ENCODE peak calls at places on chromosomes 16 and 17, in four cellular contexts. U is occipital lobe, W is EL, E is NCI-H345. G is an unnamed sample.

GRCh38 chr17:50209472-50210248 is 8.2 kb upstream of the COL1A1 start:
- DNase-seq in U (no peak), W (peak), E (no peak), G (no peak)

GRCh38 chr17:81840826-81841778 is 6.3 kb upstream of the PPP1R27 start:
- DNase-seq in U (no peak), W (no peak), E (no peak), G (no peak)

GRCh38 chr16:86338403-86339115 is 171.8 kb upstream of the FOXF1 start:
- DNase-seq in U (no peak), W (peak), E (no peak), G (no peak)

GRCh38 chr16:57823836-57824235 is 21.5 kb upstream of the KIFC3 start:
- DNase-seq in U (no peak), W (no peak), E (no peak), G (no peak)

GRCh38 chr17:14201595-14201994 is 35.1 kb downstream of the CDRT15 start:
- DNase-seq in U (no peak), W (no peak), E (no peak), G (no peak)

GRCh38 chr16:81036751-81037350 is 1.2 kb downstream of the ATMIN start:
- DNase-seq in U (no peak), W (peak), E (no peak), G (no peak)

GRCh38 chr17:31877341-31877740 is 18.3 kb upstream of the COPRS start:
- DNase-seq in U (no peak), W (no peak), E (no peak), G (no peak)

GRCh38 chr17:8117367-8117979 is 841 bp downstream of the ALOXE3 start:
- DNase-seq in U (no peak), W (peak), E (no peak), G (no peak)

GRCh38 chr17:57442401-57442823 is 186.1 kb downstream of the MSI2 start:
- DNase-seq in U (no peak), W (no peak), E (no peak), G (no peak)

GRCh38 chr16:12002447-12003006 is 26.0 kb downstream of the SNX29 start:
- DNase-seq in U (peak), W (peak), E (no peak), G (no peak)

GRCh38 chr16:10990378-10990777 is 46.0 kb downstream of the CLEC16A start:
- DNase-seq in U (no peak), W (no peak), E (no peak), G (no peak)

GRCh38 chr17:41101586-41102259 is at the start of gene KRTAP4-16:
- DNase-seq in U (no peak), W (no peak), E (no peak), G (no peak)

GRCh38 chr16:89455692-89456091 is 34.7 kb downstream of the ANKRD11 start:
- DNase-seq in U (no peak), W (no peak), E (no peak), G (no peak)

GRCh38 chr16:21598676-21599157 is 660 bp upstream of the METTL9 start:
- DNase-seq in U (no peak), W (peak), E (no peak), G (peak)

GRCh38 chr17:58278661-58279015 is 2.1 kb downstream of the MPO start:
- DNase-seq in U (no peak), W (no peak), E (no peak), G (no peak)

GRCh38 chr16:17470002-17470870 is 524 bp downstream of the XYLT1 start:
- DNase-seq in U (no peak), W (no peak), E (peak), G (peak)

GRCh38 chr17:43591750-43592562 is 45.8 kb upstream of the ETV4 start:
- DNase-seq in U (no peak), W (peak), E (no peak), G (no peak)

GRCh38 chr16:70687172-70687531 is 1.3 kb upstream of the MTSS2 start:
- DNase-seq in U (no peak), W (no peak), E (no peak), G (no peak)

GRCh38 chr16:73064227-73064995 is 16.5 kb upstream of the ZFHX3 start:
- DNase-seq in U (no peak), W (peak), E (no peak), G (no peak)

GRCh38 chr16:11792404-11793260 is 4.4 kb downstream of the ZC3H7A start:
- DNase-seq in U (no peak), W (no peak), E (peak), G (no peak)

GRCh38 chr17:1232786-1233185 is 37.5 kb upstream of the BHLHA9 start:
- DNase-seq in U (no peak), W (peak), E (no peak), G (no peak)

GRCh38 chr16:8936421-8936820 is 27.3 kb downstream of the USP7 start:
- DNase-seq in U (no peak), W (peak), E (peak), G (no peak)

GRCh38 chr16:88804552-88805339 is 1.2 kb downstream of the CDT1 start:
- DNase-seq in U (no peak), W (no peak), E (peak), G (no peak)